ENCODE peak calls at places on chromosomes 2 and 18, in six cellular contexts. Q, V, C, B, A and E are unnamed samples.

GRCh38 chr2:133495226-133495625 is 73.0 kb downstream of the NCKAP5 start:
- DNase-seq in C (no peak), Q (no peak), V (no peak), A (no peak), B (no peak), E (no peak)

GRCh38 chr2:239832995-239833727 is 192.0 kb downstream of the NDUFA10 start:
- DNase-seq in A (no peak), Q (no peak), C (peak), V (no peak), B (no peak), E (no peak)

GRCh38 chr2:169131587-169132512 is 62.5 kb downstream of the DHRS9 start:
- DNase-seq in A (no peak), C (peak), Q (peak), V (no peak), B (peak), E (peak)

GRCh38 chr2:174330945-174331619 is 3.7 kb upstream of the SP9 start:
- DNase-seq in Q (no peak), C (no peak), V (no peak), B (no peak), A (no peak), E (no peak)

GRCh38 chr18:36295880-36296301 is 1.6 kb upstream of the FHOD3 start:
- DNase-seq in V (no peak), B (no peak), A (no peak), C (no peak), Q (no peak), E (no peak)

GRCh38 chr2:127857494-127857818 is 499 bp downstream of the POLR2D start:
- DNase-seq in C (peak), A (peak), B (no peak), Q (peak), V (no peak), E (no peak)

GRCh38 chr2:98895221-98895620 is 40.8 kb downstream of the CRACDL start:
- DNase-seq in B (no peak), Q (no peak), V (no peak), C (no peak), A (no peak), E (no peak)

GRCh38 chr2:136785215-136785614 is 19.9 kb downstream of the THSD7B start:
- DNase-seq in V (no peak), C (no peak), A (no peak), Q (no peak), B (no peak), E (no peak)

GRCh38 chr2:215644233-215644929 is 208.5 kb upstream of the FN1 start:
- DNase-seq in B (no peak), A (no peak), C (no peak), V (no peak), Q (no peak), E (no peak)

GRCh38 chr2:168354499-168354898 is 101.6 kb upstream of the CERS6 start:
- DNase-seq in Q (no peak), A (no peak), C (no peak), V (no peak), B (no peak), E (no peak)

GRCh38 chr2:24456610-24457556 is 34.2 kb upstream of the NCOA1 start:
- DNase-seq in A (no peak), C (no peak), B (no peak), V (no peak), Q (peak), E (no peak)

GRCh38 chr2:17059452-17059851 is 393.8 kb upstream of the CYRIA start:
- DNase-seq in V (no peak), C (no peak), Q (no peak), B (no peak), A (no peak), E (no peak)

GRCh38 chr18:22285299-22286140 is 116.1 kb downstream of the GATA6 start:
- DNase-seq in Q (no peak), A (peak), B (peak), C (no peak), V (no peak), E (no peak)

DNA sequence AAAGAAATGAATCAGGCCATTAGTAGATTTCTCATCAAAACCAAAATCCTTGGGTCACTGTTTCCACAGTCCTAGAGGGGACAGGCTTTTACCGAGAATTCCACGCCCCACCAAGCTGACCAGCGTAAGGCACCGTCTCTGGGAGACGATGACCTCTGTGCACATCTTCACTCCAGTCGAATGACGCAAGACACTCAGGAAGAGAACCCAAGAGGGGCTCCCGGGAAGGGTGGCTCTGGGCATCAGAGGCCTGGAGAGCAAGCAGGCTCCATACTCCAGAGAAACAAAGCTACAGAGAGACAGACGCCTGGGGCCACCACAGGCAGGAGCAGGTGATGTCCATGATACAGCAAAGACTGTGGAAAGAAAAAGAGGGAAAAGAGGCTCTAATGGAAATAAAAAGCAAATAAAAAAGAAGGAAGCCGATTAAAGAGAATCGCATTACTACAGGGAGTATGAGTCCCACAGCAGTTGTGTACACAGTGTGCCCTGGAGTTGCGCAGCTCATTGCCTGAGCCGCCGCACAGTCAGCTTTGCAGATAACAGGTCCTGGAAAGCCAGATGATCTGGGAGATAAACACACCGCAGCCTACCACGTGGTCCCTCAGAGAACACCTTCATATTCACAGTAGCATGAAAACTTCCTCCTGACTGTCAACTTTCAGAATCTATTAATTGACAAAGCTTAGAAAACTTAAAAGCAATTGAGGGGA is 572.7 kb upstream of the SALL3 start:
- DNase-seq in B (no peak), C (no peak), Q (no peak), A (peak), V (no peak), E (no peak)
- TF ChIP-seq GABPA in B (no peak), C (no peak), Q (no peak), A (no peak), V (no peak), E (no peak)

DNA sequence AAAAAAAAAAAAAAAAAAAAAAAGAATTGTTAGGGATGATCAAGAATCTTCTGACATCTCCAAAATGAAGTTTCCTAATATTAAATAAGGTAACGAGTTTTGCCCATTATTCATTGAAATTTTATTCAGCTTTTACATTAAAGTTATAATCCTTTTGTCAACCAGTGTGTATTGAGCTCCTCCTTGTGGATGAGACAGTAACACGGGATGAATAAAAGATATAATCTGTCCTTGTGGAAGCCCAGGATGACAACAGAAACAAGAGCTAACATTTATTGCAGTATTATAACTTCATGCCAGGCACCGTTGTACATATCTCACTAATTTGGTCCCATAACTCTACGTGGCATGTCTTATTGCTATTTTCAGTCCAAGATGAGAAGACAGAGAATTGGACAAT is 33.4 kb upstream of the SERPINB7 start:
- DNase-seq in Q (no peak), C (no peak), V (no peak), A (no peak), B (no peak), E (no peak)
- TF ChIP-seq GABPA in Q (no peak), C (no peak), V (no peak), A (no peak), B (no peak), E (no peak)

DNA sequence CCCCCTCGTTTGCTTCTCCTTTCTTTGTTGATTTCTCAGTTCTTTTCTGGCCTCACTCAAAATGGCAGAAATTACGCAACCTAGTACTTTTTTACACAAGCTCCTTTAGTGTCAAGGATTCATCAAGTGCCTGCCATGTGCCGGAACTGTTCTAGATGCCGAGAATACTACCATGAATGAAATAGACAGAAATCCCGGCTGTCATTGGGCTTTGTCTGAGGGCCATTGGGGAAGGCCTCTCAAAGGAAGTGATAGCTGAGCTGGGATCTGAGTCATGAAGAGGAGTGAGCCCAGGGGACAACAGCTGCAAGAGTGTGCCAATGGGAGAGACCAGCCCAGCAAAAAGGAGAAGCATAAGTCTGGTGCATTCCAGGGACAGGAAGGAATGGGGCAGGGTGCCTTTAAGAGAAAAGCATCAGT is 34.3 kb upstream of the PPP1CB start:
- DNase-seq in A (peak), Q (no peak), V (no peak), C (no peak), B (peak), E (no peak)
- TF ChIP-seq GABPA in A (no peak), Q (no peak), V (no peak), C (no peak), B (no peak), E (no peak)

GRCh38 chr2:26555246-26556133 is 77.6 kb upstream of the OTOF start:
- DNase-seq in C (no peak), V (no peak), B (peak), Q (peak), A (no peak), E (no peak)

GRCh38 chr2:26552641-26553040 is 74.7 kb upstream of the OTOF start:
- DNase-seq in Q (no peak), V (no peak), C (no peak), A (no peak), B (no peak), E (no peak)

GRCh38 chr2:26550276-26551015 is 72.5 kb upstream of the OTOF start:
- DNase-seq in V (no peak), A (no peak), Q (no peak), B (no peak), C (no peak), E (no peak)
- TF ChIP-seq GABPA in V (no peak), A (no peak), Q (no peak), B (no peak), C (no peak), E (no peak)

GRCh38 chr2:130949954-130950353 is 113.2 kb downstream of the ARHGEF4 start:
- DNase-seq in Q (no peak), B (no peak), A (no peak), V (no peak), C (no peak), E (no peak)
- TF ChIP-seq GABPA in Q (no peak), B (no peak), A (no peak), V (no peak), C (no peak), E (no peak)

GRCh38 chr2:130156624-130157004 is 11.7 kb upstream of the CCDC74B start:
- DNase-seq in B (no peak), Q (no peak), A (no peak), V (no peak), C (no peak), E (no peak)

GRCh38 chr2:130150181-130151144 is 5.6 kb upstream of the CCDC74B start:
- DNase-seq in C (no peak), Q (no peak), V (no peak), A (no peak), B (no peak), E (no peak)

GRCh38 chr2:130158631-130159030 is 13.7 kb upstream of the CCDC74B start:
- DNase-seq in Q (no peak), C (no peak), B (no peak), A (no peak), V (no peak), E (no peak)

GRCh38 chr2:130154773-130155765 is 10.2 kb upstream of the CCDC74B start:
- DNase-seq in V (no peak), C (no peak), B (no peak), Q (no peak), A (no peak), E (no peak)

GRCh38 chr2:130152816-130153595 is 8.1 kb upstream of the CCDC74B start:
- DNase-seq in V (no peak), B (no peak), C (no peak), A (no peak), Q (no peak), E (no peak)
- TF ChIP-seq GABPA in V (no peak), B (no peak), C (no peak), A (no peak), Q (no peak), E (no peak)

DNA sequence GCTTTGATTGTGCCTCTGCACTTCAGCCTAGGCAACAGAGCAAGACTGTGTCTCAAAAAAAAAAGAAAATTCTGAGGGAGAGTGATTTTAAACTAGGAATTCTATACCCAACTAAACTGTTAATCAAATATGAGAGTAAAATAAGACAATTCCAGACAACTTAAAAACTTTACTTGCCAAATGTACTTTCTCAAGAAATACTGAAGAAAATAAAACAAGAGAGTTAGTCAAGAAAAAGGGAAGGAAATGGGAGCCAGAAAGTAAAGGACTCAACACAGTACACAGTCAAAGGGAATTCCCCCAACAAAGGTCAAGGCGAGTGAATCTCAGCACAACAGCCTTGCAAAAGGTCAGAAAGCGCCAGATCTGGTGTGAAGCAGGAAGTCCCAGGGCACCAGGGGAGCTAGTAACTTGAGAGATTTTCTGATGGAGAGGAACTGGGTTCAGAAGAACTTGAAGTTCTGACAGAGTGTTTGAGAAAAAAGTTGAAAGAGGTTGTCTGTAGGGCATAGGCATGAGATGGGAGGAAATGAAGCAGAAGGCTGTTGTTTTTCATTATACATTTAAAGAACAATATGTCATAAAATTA is 22.6 kb upstream of the TBC1D8 start:
- DNase-seq in A (peak), C (no peak), Q (no peak), V (no peak), B (no peak), E (peak)
- TF ChIP-seq GABPA in A (no peak), C (no peak), Q (no peak), V (no peak), B (no peak), E (no peak)

DNA sequence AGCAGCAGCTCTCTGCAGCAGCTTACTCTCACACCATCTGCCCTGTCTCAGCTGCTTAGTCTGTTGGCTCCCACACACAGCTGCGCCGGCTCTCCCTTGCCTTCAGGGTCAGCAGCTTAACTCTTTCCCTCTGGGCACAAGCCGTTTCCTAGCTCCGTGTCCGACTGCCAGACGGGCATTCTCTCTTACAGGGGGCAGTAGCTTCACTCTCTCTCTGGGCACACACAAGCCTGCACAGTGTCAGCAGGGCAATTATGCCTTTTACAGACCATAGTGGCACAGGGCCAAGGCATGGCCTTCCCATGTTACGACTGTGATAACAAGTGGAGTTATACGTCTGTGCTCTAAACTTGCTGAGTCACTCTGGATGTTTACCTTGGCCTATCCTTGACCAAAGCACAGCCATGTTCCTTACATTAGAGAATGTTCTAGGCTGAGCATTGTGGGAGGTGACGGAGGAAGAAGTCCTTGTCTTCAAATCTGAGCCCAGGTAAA is 31.7 kb downstream of the PCARE start:
- DNase-seq in C (peak), A (no peak), V (no peak), Q (no peak), B (no peak), E (no peak)
- TF ChIP-seq GABPA in C (no peak), A (no peak), V (no peak), Q (no peak), B (no peak), E (no peak)